ENCODE peak calls at places on chromosomes 7 and 10, in eight cellular contexts. O, U, S, K, C, Z, F and Y are unnamed samples.
A peak's percentile ranks its signal among the peaks of the same experiment; 100 is the strongest.

GRCh38 chr10:128848807-128849206 is 618.2 kb upstream of the MGMT start:
- DNase-seq in Z (no peak), U (no peak), K (no peak), S (peak; percentile 53), C (no peak), O (no peak), F (no peak), Y (no peak)

GRCh38 chr10:33559105-33559504 is 224.6 kb upstream of the NRP1 start:
- DNase-seq in U (no peak), Z (no peak), K (no peak), C (no peak), F (no peak), O (no peak), S (no peak), Y (no peak)

GRCh38 chr7:129825005-129825553 is 127.7 kb downstream of the UBE2H start:
- DNase-seq in S (no peak), U (peak; percentile 60), Z (peak; percentile 62), K (peak; percentile 90), C (no peak), O (peak; percentile 84), F (no peak), Y (peak; percentile 89)

GRCh38 chr7:151673216-151673615 is 153.5 kb upstream of the RHEB start:
- DNase-seq in O (no peak), Z (no peak), F (no peak), S (no peak), C (no peak), K (no peak), U (no peak), Y (no peak)

GRCh38 chr10:29735628-29736324 is 101.0 kb upstream of the SVIL start:
- DNase-seq in O (peak; percentile 92), C (peak; percentile 86), K (peak; percentile 98), F (no peak), S (peak; percentile 97), Z (peak; percentile 50), U (peak; percentile 90), Y (peak; percentile 97)

GRCh38 chr7:43281268-43281667 is 168.8 kb downstream of the HECW1 start:
- DNase-seq in Z (no peak), U (no peak), S (no peak), F (no peak), K (no peak), C (no peak), O (no peak), Y (no peak)

GRCh38 chr10:126397640-126398382 is 9.5 kb upstream of the ADAM12 start:
- DNase-seq in S (peak; percentile 47), O (no peak), Z (peak; percentile 90), U (no peak), F (no peak), C (no peak), K (no peak), Y (no peak)

GRCh38 chr7:56083150-56083785 is 9.5 kb downstream of the PHKG1 start:
- DNase-seq in K (no peak), O (peak; percentile 82), Z (no peak), C (no peak), S (no peak), U (no peak), F (no peak), Y (peak; percentile 72)

GRCh38 chr7:114007391-114007790 is 88.6 kb upstream of the PPP1R3A start:
- DNase-seq in S (no peak), K (no peak), F (no peak), O (no peak), C (no peak), Z (no peak), U (no peak), Y (no peak)

GRCh38 chr7:112134039-112134438 is 72.2 kb downstream of the DOCK4 start:
- DNase-seq in Z (no peak), U (no peak), C (no peak), K (no peak), F (no peak), S (no peak), O (no peak), Y (no peak)

GRCh38 chr7:157463245-157463644 is 126.4 kb downstream of the DNAJB6 start:
- DNase-seq in C (peak; percentile 9), O (peak; percentile 60), S (no peak), U (no peak), Z (no peak), F (no peak), K (no peak), Y (peak; percentile 6)

GRCh38 chr10:73992899-73993788 is 4.8 kb upstream of the VCL start:
- DNase-seq in U (no peak), Z (no peak), C (no peak), S (no peak), K (no peak), O (no peak), F (no peak), Y (no peak)

GRCh38 chr7:22697897-22698645 is 28.9 kb upstream of the IL6 start:
- DNase-seq in Z (no peak), O (no peak), F (no peak), S (no peak), K (no peak), C (no peak), U (no peak), Y (no peak)

GRCh38 chr10:104246981-104247380 is 7.7 kb upstream of the GSTO1 start:
- DNase-seq in S (no peak), Z (no peak), U (no peak), O (no peak), K (no peak), C (no peak), F (no peak), Y (no peak)

GRCh38 chr7:45923290-45923689 is 2.2 kb upstream of the IGFBP3 start:
- DNase-seq in Z (no peak), U (peak; percentile 60), K (peak; percentile 90), C (peak; percentile 74), S (peak; percentile 91), O (no peak), F (no peak), Y (peak; percentile 86)

GRCh38 chr10:104337985-104338735 is at the start of gene ITPRIP:
- DNase-seq in Z (no peak), F (no peak), U (peak; percentile 71), O (peak; percentile 93), K (peak; percentile 92), S (peak; percentile 96), C (peak; percentile 77), Y (peak; percentile 93)

GRCh38 chr7:471191-471865 is 48.3 kb downstream of the PDGFA start:
- DNase-seq in Z (no peak), K (no peak), C (no peak), U (no peak), S (no peak), O (peak; percentile 63), F (no peak), Y (no peak)

GRCh38 chr7:106944035-106944665 is 79.1 kb downstream of the PIK3CG start:
- DNase-seq in O (no peak), K (no peak), U (no peak), S (no peak), F (no peak), Z (no peak), C (no peak), Y (no peak)

GRCh38 chr10:14450041-14450491 is 119.3 kb upstream of the FRMD4A start:
- DNase-seq in U (no peak), F (no peak), Z (no peak), S (peak; percentile 60), K (no peak), C (peak; percentile 30), O (no peak), Y (no peak)

GRCh38 chr7:140552240-140552679 is 73.0 kb upstream of the MKRN1 start:
- DNase-seq in S (no peak), F (no peak), C (no peak), Z (no peak), U (no peak), O (no peak), K (no peak), Y (peak; percentile 13)

GRCh38 chr10:130936844-130937243 is 374.7 kb downstream of the TCERG1L start:
- DNase-seq in O (no peak), Z (peak; percentile 5), U (no peak), K (no peak), C (no peak), S (no peak), F (no peak), Y (no peak)

DNA sequence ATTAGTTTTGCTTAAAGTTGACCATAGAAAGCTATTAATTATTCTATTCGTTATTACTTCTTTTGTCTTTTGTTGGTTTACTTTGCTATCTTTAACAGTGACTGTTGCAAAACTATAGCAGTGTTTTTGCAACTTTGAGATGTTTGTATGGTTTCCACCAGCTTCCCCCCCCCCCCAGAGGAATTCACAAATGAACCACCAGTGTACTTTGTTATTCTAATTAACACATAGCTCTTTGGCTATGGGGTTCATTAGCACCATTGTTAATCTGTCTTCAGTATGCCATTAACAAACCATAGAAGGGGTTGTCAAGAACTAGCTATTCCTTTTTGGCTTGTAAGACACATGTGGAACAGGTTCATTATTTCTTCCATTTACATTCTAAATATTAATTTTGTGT is 3.0 kb downstream of the LRGUK start:
- DNase-seq in K (no peak), Z (no peak), U (no peak), C (no peak), S (no peak), O (no peak), F (no peak), Y (no peak)
- H3K4me3 ChIP-seq in K (no peak overlapping the region), Z (no peak overlapping the region), U (no peak overlapping the region), C (no peak overlapping the region), S (no peak overlapping the region), O (no peak overlapping the region), F (no peak overlapping the region), Y (no peak overlapping the region)

GRCh38 chr10:102604379-102604960 is 39.8 kb upstream of the TRIM8 start:
- DNase-seq in S (no peak), Z (peak; percentile 33), O (no peak), C (no peak), U (no peak), F (no peak), K (no peak), Y (no peak)
- TF ChIP-seq POLR2AphosphoS5 in S (no peak), Z (no peak), O (no peak), C (no peak), U (no peak), F (no peak), K (peak; percentile 41), Y (no peak)

DNA sequence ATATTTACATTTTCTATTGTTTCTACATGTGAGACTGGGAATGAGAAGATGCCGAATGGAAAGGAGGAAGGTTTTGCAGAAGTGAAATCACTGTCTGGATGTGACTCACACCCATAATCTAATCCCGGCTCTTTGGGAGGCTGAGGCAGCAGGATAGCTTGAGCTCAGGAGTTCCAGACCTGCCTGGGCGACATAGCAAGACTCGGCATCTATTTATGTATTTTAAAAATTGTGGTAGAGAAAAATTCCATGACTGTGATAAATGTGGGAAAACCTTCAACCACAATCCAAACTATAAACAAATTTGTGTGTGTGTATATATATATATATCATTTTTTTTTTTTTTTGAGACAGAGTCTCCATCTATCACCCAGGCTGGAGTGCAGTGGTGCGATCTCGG is 11.0 kb upstream of the FIS1 start:
- DNase-seq in K (no peak), S (no peak), Z (no peak), C (no peak), U (no peak), O (no peak), F (no peak), Y (no peak)
- H3K4me3 ChIP-seq in K (no peak overlapping the region), S (no peak overlapping the region), Z (no peak overlapping the region), C (no peak overlapping the region), U (no peak overlapping the region), O (no peak overlapping the region), F (no peak overlapping the region), Y (no peak overlapping the region)

DNA sequence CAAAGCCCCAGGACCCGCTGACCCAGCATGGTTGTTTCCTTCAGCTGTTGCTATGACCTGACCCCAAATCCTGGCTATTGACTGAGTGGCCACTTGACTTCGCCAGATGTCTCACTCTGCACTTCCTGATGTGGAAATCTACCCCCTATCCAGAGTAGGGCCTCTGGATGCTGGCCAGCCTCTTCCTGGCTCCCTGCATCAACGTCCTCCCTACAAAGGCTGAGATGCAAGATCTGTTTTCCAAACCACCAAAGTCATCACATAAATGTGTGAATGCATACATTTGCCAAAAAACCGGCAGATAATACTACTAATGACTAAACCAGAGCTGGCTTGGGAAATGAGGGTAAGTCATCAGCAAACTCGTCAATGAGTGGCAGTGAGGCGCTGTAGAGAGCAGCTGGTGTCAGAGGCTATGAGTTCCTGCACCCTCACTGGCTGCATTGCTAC is 70.4 kb downstream of the PYROXD2 start:
- DNase-seq in U (no peak), O (peak; percentile 88), C (peak; percentile 39), Z (no peak), K (no peak), S (peak; percentile 97), F (no peak), Y (no peak)
- TF ChIP-seq POLR2AphosphoS5 in U (no peak), O (peak; percentile 44), C (peak; percentile 23), Z (no peak), K (peak; percentile 71), S (peak; percentile 43), F (no peak), Y (peak; percentile 92)